ENCODE peak calls at places on chromosome 1, in seven cellular contexts. S is heart left ventricle, X is GM12891, U is endothelial cell of umbilical vein, L is H54, H is adrenal gland, P is prostate gland. N is an unnamed sample.

GRCh38 chr1:28078680-28079626 is 9.5 kb downstream of the EYA3 start:
- DNase-seq in S (no peak), P (no peak), L (no peak), H (no peak), U (peak), X (no peak), N (no peak)

GRCh38 chr1:78153092-78153736 is 107.4 kb downstream of the GIPC2 start:
- DNase-seq in S (no peak), U (no peak), P (no peak), X (no peak), L (no peak), H (no peak), N (no peak)

GRCh38 chr1:102790997-102791396 is 317.3 kb downstream of the COL11A1 start:
- DNase-seq in P (no peak), H (no peak), X (no peak), L (no peak), U (no peak), S (no peak), N (no peak)

GRCh38 chr1:31791131-31791858 is 24.5 kb downstream of the SPOCD1 start:
- DNase-seq in X (no peak), P (no peak), L (no peak), U (no peak), H (peak), S (no peak), N (no peak)

GRCh38 chr1:183281039-183281438 is 95.0 kb downstream of the LAMC2 start:
- DNase-seq in L (no peak), U (no peak), H (no peak), S (no peak), X (no peak), P (no peak), N (no peak)

GRCh38 chr1:21937372-21938121 is 437 bp upstream of the HSPG2 start:
- DNase-seq in X (peak), S (peak), P (peak), H (peak), L (no peak), U (peak), N (no peak)

GRCh38 chr1:97070366-97070765 is 348.8 kb downstream of the PTBP2 start:
- DNase-seq in H (no peak), L (no peak), U (no peak), P (no peak), S (no peak), X (no peak), N (no peak)

GRCh38 chr1:41161851-41162250 is 80.3 kb downstream of the SCMH1 start:
- DNase-seq in X (no peak), H (no peak), U (no peak), P (no peak), L (no peak), S (no peak), N (no peak)

GRCh38 chr1:166969074-166969677 is 6.2 kb downstream of the ILDR2 start:
- DNase-seq in S (no peak), X (no peak), P (no peak), L (no peak), U (no peak), H (no peak), N (no peak)

GRCh38 chr1:55060133-55060999 is 21.0 kb downstream of the PCSK9 start:
- DNase-seq in U (no peak), H (no peak), P (no peak), S (no peak), X (no peak), L (no peak), N (no peak)

GRCh38 chr1:230807029-230807428 is 59.8 kb downstream of the CAPN9 start:
- DNase-seq in X (no peak), U (no peak), L (no peak), S (peak), P (no peak), H (no peak), N (no peak)

GRCh38 chr1:39590546-39590945 is 14.0 kb upstream of the PABPC4 start:
- DNase-seq in H (no peak), P (no peak), X (no peak), S (no peak), U (no peak), L (no peak), N (no peak)

GRCh38 chr1:193700710-193701355 is 514.4 kb upstream of the B3GALT2 start:
- DNase-seq in X (no peak), S (no peak), H (no peak), P (no peak), L (no peak), U (peak), N (no peak)

GRCh38 chr1:47664356-47664755 is 226.5 kb downstream of the FOXD2 start:
- DNase-seq in L (no peak), U (no peak), H (no peak), P (no peak), S (no peak), X (no peak), N (no peak)

GRCh38 chr1:50975436-50975835 is 5.4 kb downstream of the CDKN2C start:
- DNase-seq in X (no peak), U (no peak), S (no peak), L (no peak), P (no peak), H (no peak), N (no peak)

GRCh38 chr1:153506831-153507413 is 28.9 kb downstream of the S100A6 start:
- DNase-seq in U (no peak), L (peak), H (peak), S (peak), P (no peak), X (no peak), N (no peak)

GRCh38 chr1:230495891-230496385 is 69.8 kb upstream of the PGBD5 start:
- DNase-seq in S (no peak), H (no peak), L (peak), U (no peak), X (no peak), P (no peak), N (no peak)

GRCh38 chr1:44808938-44809917 is 905 bp downstream of the BTBD19 start:
- DNase-seq in H (peak), U (peak), X (peak), L (no peak), S (peak), P (no peak), N (peak)

GRCh38 chr1:171195781-171196180 is 10.7 kb downstream of the FMO2 start:
- DNase-seq in S (no peak), X (no peak), U (no peak), H (no peak), L (no peak), P (no peak), N (no peak)

GRCh38 chr1:150575072-150575489 is 4.3 kb downstream of the MCL1 start:
- DNase-seq in U (no peak), S (no peak), L (no peak), H (no peak), X (no peak), P (no peak), N (no peak)

GRCh38 chr1:224852901-224853568 is 76.4 kb upstream of the DNAH14 start:
- DNase-seq in P (no peak), H (no peak), X (no peak), U (peak), L (peak), S (no peak), N (peak)

GRCh38 chr1:225767591-225768540 is 9.8 kb upstream of the SRP9 start:
- DNase-seq in P (no peak), L (no peak), H (peak), U (peak), S (peak), X (no peak), N (no peak)

GRCh38 chr1:189681252-189681919 is 796.3 kb downstream of the BRINP3 start:
- DNase-seq in H (no peak), L (no peak), P (no peak), U (peak), X (no peak), S (no peak), N (no peak)

GRCh38 chr1:204728456-204728855 is 42.9 kb upstream of the LRRN2 start:
- DNase-seq in X (no peak), S (no peak), H (no peak), L (no peak), P (no peak), U (no peak), N (no peak)

GRCh38 chr1:177975588-177976495 is 6.0 kb upstream of the SEC16B start:
- DNase-seq in L (peak), U (no peak), X (no peak), S (no peak), P (no peak), H (no peak), N (no peak)

GRCh38 chr1:41708332-41708731 is 210.4 kb downstream of the HIVEP3 start:
- DNase-seq in P (no peak), X (no peak), S (no peak), L (no peak), U (no peak), H (no peak), N (no peak)

GRCh38 chr1:3267550-3268270 is 186.8 kb upstream of the ARHGEF16 start:
- DNase-seq in H (no peak), L (no peak), S (no peak), P (no peak), X (no peak), U (no peak), N (no peak)

GRCh38 chr1:224438989-224439388 is 4.4 kb upstream of the WDR26 start:
- DNase-seq in X (no peak), U (no peak), P (no peak), S (no peak), H (no peak), L (no peak), N (no peak)

GRCh38 chr1:54701996-54702395 is 13.7 kb upstream of the TTC4 start:
- DNase-seq in H (no peak), S (no peak), U (no peak), X (no peak), L (no peak), P (no peak), N (no peak)

GRCh38 chr1:230826166-230826875 is 42.0 kb downstream of the C1orf198 start:
- DNase-seq in S (no peak), L (no peak), U (no peak), H (no peak), P (no peak), X (no peak), N (no peak)

GRCh38 chr1:67945733-67946374 is 104.6 kb downstream of the DIRAS3 start:
- DNase-seq in S (peak), L (no peak), H (peak), X (no peak), U (no peak), P (no peak), N (no peak)

GRCh38 chr1:159076753-159077656 is at the start of gene AIM2:
- DNase-seq in X (no peak), P (no peak), L (no peak), U (no peak), S (no peak), H (no peak), N (peak)

GRCh38 chr1:234256359-234256758 is 116.9 kb upstream of the COA6 start:
- DNase-seq in L (no peak), X (no peak), P (no peak), H (no peak), S (no peak), U (no peak), N (no peak)

GRCh38 chr1:85582687-85583354 is 2.3 kb downstream of the CCN1 start:
- DNase-seq in S (no peak), H (no peak), U (peak), P (no peak), L (no peak), X (no peak), N (no peak)
- TF ChIP-seq POLR2A in S (no peak), H (no peak), U (peak), P (no peak), L (peak), X (no peak), N (no peak)

GRCh38 chr1:6547301-6547700 is 7.0 kb downstream of the NOL9 start:
- DNase-seq in H (no peak), L (no peak), P (no peak), U (peak), X (no peak), S (no peak), N (no peak)
- TF ChIP-seq POLR2A in H (no peak), L (no peak), P (no peak), U (no peak), X (no peak), S (no peak), N (no peak)

GRCh38 chr1:93909146-93910050 is at the start of gene GCLM:
- DNase-seq in P (peak), X (peak), S (peak), U (peak), L (peak), H (peak), N (peak)
- TF ChIP-seq POLR2A in P (peak), X (no peak), S (no peak), U (peak), L (peak), H (peak), N (peak)

GRCh38 chr1:201606581-201606980 is 67.7 kb downstream of the NAV1 start:
- DNase-seq in L (no peak), U (no peak), X (no peak), S (no peak), H (no peak), P (no peak), N (no peak)

GRCh38 chr1:201603613-201604232 is 64.8 kb downstream of the NAV1 start:
- DNase-seq in L (no peak), H (no peak), S (no peak), P (no peak), U (peak), X (no peak), N (no peak)

GRCh38 chr1:201606096-201606495 is 67.2 kb downstream of the NAV1 start:
- DNase-seq in U (no peak), S (no peak), H (no peak), X (no peak), P (no peak), L (no peak), N (no peak)

GRCh38 chr1:201602413-201603265 is 63.7 kb downstream of the NAV1 start:
- DNase-seq in L (peak), U (peak), X (no peak), S (no peak), P (no peak), H (no peak), N (no peak)

DNA sequence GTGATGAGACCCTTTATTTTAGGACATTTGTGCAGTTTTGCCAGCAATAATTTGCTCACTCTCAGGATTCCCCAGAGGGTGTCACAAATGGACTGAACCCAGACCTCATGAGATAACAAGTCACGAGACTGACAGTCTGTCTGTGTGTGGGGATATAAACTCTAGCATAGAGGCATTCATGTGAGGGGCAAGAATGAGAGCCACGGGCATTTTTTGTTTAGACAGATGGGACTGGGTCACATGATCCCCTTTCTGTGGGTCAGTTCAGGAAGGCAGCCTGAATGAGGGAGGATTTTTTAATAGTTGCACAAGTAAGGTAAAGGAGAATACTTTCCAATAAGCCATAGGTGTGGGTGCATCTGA is 66.4 kb downstream of the NAV1 start:
- DNase-seq in X (no peak), U (no peak), H (no peak), L (no peak), S (no peak), P (no peak), N (no peak)
- TF ChIP-seq POLR2A in X (no peak), U (no peak), H (no peak), L (no peak), S (no peak), P (no peak), N (no peak)

GRCh38 chr1:185041742-185042141 is 3.6 kb upstream of the RNF2 start:
- DNase-seq in H (no peak), S (no peak), L (no peak), U (no peak), X (no peak), P (no peak), N (no peak)

GRCh38 chr1:185045793-185046441 is 559 bp downstream of the RNF2 start:
- DNase-seq in S (peak), U (peak), H (peak), X (no peak), L (peak), P (peak), N (peak)

GRCh38 chr1:185046639-185047038 is 1.3 kb downstream of the RNF2 start:
- DNase-seq in P (no peak), L (no peak), X (no peak), U (no peak), S (no peak), H (no peak), N (peak)

GRCh38 chr1:185044387-185044786 is 971 bp upstream of the RNF2 start:
- DNase-seq in P (no peak), X (no peak), U (no peak), L (no peak), S (no peak), H (no peak), N (peak)

GRCh38 chr1:185044981-185045792 is at the start of gene RNF2:
- DNase-seq in S (peak), L (peak), H (peak), P (peak), U (peak), X (peak), N (peak)
- TF ChIP-seq POLR2A in S (no peak), L (no peak), H (peak), P (no peak), U (peak), X (no peak), N (peak)